ENCODE peak calls at places on chromosome 7, in six cellular contexts. X is fibroblast of pulmonary artery, D is H1, R is transverse colon, I is osteocyte, N is OCI-LY7. C is an unnamed sample.

GRCh38 chr7:100674441-100675407 is 1.2 kb downstream of the GNB2 start:
- DNase-seq in X (no peak), D (peak; percentile 69), R (peak; percentile 49), I (no peak), N (peak; percentile 63), C (no peak)

GRCh38 chr7:773622-773915 is 46.5 kb upstream of the PRKAR1B start:
- DNase-seq in X (no peak), D (no peak), R (no peak), I (no peak), N (no peak), C (no peak)

GRCh38 chr7:48149058-48149457 is 22.2 kb upstream of the ABCA13 start:
- DNase-seq in X (no peak), D (no peak), R (no peak), I (no peak), N (no peak), C (no peak)

GRCh38 chr7:101935521-101936141 is 118.2 kb downstream of the CUX1 start:
- DNase-seq in X (no peak), D (peak; percentile 54), R (peak; percentile 62), I (no peak), N (peak; percentile 65), C (no peak)

GRCh38 chr7:44847509-44847919 is 373 bp downstream of the H2AZ2 start:
- DNase-seq in X (peak; percentile 88), D (no peak), R (peak; percentile 91), I (peak; percentile 96), N (peak; percentile 90), C (peak; percentile 91)

GRCh38 chr7:148609045-148609725 is 18.6 kb downstream of the C7orf33 start:
- DNase-seq in X (peak; percentile 58), D (no peak), R (no peak), I (no peak), N (no peak), C (no peak)

GRCh38 chr7:104968648-104969047 is 45.4 kb upstream of the KMT2E start:
- DNase-seq in X (no peak), D (no peak), R (no peak), I (no peak), N (no peak), C (no peak)

GRCh38 chr7:142383826-142384507 is 126.1 kb upstream of the PRSS58 start:
- DNase-seq in X (no peak), D (no peak), R (no peak), I (no peak), N (no peak), C (no peak)

GRCh38 chr7:64951250-64951848 is 39.5 kb downstream of the ZNF117 start:
- DNase-seq in X (peak; percentile 67), D (no peak), R (no peak), I (no peak), N (peak; percentile 72), C (no peak)

GRCh38 chr7:91496251-91496820 is 232.1 kb downstream of the FZD1 start:
- DNase-seq in X (no peak), D (no peak), R (no peak), I (no peak), N (no peak), C (no peak)

GRCh38 chr7:81926154-81926553 is 156.3 kb upstream of the HGF start:
- DNase-seq in X (peak; percentile 26), D (no peak), R (no peak), I (no peak), N (no peak), C (no peak)

GRCh38 chr7:52355059-52355458 is 680.4 kb upstream of the POM121L12 start:
- DNase-seq in X (no peak), D (peak; percentile 61), R (no peak), I (no peak), N (no peak), C (no peak)

GRCh38 chr7:44380831-44381493 is 55.6 kb upstream of the CAMK2B start:
- DNase-seq in X (peak; percentile 40), D (peak; percentile 41), R (no peak), I (peak; percentile 74), N (no peak), C (no peak)

GRCh38 chr7:136878878-136879277 is 10.4 kb downstream of the CHRM2 start:
- DNase-seq in X (no peak), D (no peak), R (no peak), I (no peak), N (no peak), C (no peak)

GRCh38 chr7:150755473-150756099 is 18.4 kb downstream of the GIMAP5 start:
- DNase-seq in X (no peak), D (no peak), R (no peak), I (no peak), N (no peak), C (no peak)

GRCh38 chr7:44264221-44264956 is 61.0 kb downstream of the CAMK2B start:
- DNase-seq in X (no peak), D (no peak), R (no peak), I (no peak), N (no peak), C (no peak)

GRCh38 chr7:91520645-91521044 is 256.4 kb downstream of the FZD1 start:
- DNase-seq in X (no peak), D (no peak), R (no peak), I (no peak), N (no peak), C (no peak)

GRCh38 chr7:13201628-13202027 is 514.2 kb downstream of the ARL4A start:
- DNase-seq in X (no peak), D (no peak), R (no peak), I (no peak), N (no peak), C (no peak)

GRCh38 chr7:25358831-25359350 is 130.6 kb upstream of the NPVF start:
- DNase-seq in X (no peak), D (no peak), R (no peak), I (no peak), N (no peak), C (no peak)

GRCh38 chr7:132138817-132139216 is 437.5 kb downstream of the PLXNA4 start:
- DNase-seq in X (no peak), D (no peak), R (no peak), I (no peak), N (no peak), C (no peak)

GRCh38 chr7:142804715-142805114 is 33.9 kb downstream of the PRSS2 start:
- DNase-seq in X (no peak), D (no peak), R (no peak), I (no peak), N (peak; percentile 62), C (no peak)

GRCh38 chr7:148044173-148044572 is 546.4 kb upstream of the C7orf33 start:
- DNase-seq in X (no peak), D (no peak), R (no peak), I (no peak), N (no peak), C (no peak)

GRCh38 chr7:55206235-55207029 is 158.7 kb upstream of the LANCL2 start:
- DNase-seq in X (no peak), D (no peak), R (no peak), I (no peak), N (no peak), C (no peak)

GRCh38 chr7:90391488-90391887 is 11.8 kb upstream of the CLDN12 start:
- DNase-seq in X (peak; percentile 28), D (no peak), R (no peak), I (no peak), N (no peak), C (no peak)

GRCh38 chr7:33686001-33686591 is 219.2 kb upstream of the BMPER start:
- DNase-seq in X (no peak), D (no peak), R (no peak), I (no peak), N (no peak), C (peak; percentile 13)

GRCh38 chr7:150830957-150831356 is 21.4 kb upstream of the AOC1 start:
- DNase-seq in X (no peak), D (no peak), R (peak; percentile 80), I (peak; percentile 57), N (no peak), C (no peak)

GRCh38 chr7:826230-826905 is 5.9 kb upstream of the SUN1 start:
- DNase-seq in X (no peak), D (no peak), R (no peak), I (no peak), N (no peak), C (peak; percentile 56)

GRCh38 chr7:123367508-123368122 is 166.8 kb downstream of the IQUB start:
- DNase-seq in X (peak; percentile 75), D (no peak), R (no peak), I (no peak), N (peak; percentile 32), C (peak; percentile 53)

GRCh38 chr7:98204670-98205069 is 6.6 kb upstream of the BHLHA15 start:
- DNase-seq in X (no peak), D (no peak), R (no peak), I (no peak), N (no peak), C (no peak)

GRCh38 chr7:98217623-98218582 is 6.7 kb downstream of the BHLHA15 start:
- DNase-seq in X (no peak), D (no peak), R (no peak), I (no peak), N (peak; percentile 49), C (no peak)

GRCh38 chr7:107213193-107213788 is 44.5 kb downstream of the HBP1 start:
- DNase-seq in X (no peak), D (no peak), R (no peak), I (no peak), N (no peak), C (no peak)
- TF ChIP-seq CTCF in X (no peak), D (peak; percentile 49), R (no peak), I (no peak), N (no peak), C (no peak)

GRCh38 chr7:46881507-46882127 is 700.3 kb downstream of the TNS3 start:
- DNase-seq in X (peak; percentile 7), D (no peak), R (no peak), I (no peak), N (no peak), C (no peak)
- TF ChIP-seq CTCF in X (no peak), D (no peak), R (no peak), I (no peak), N (no peak), C (no peak)

GRCh38 chr7:1895664-1896515 is 225.8 kb downstream of the ELFN1 start:
- DNase-seq in X (no peak), D (no peak), R (no peak), I (no peak), N (no peak), C (no peak)
- TF ChIP-seq CTCF in X (no peak), D (no peak), R (no peak), I (no peak), N (no peak), C (no peak)

GRCh38 chr7:114534957-114535356 is 120.3 kb downstream of the FOXP2 start:
- DNase-seq in X (peak; percentile 23), D (no peak), R (no peak), I (no peak), N (no peak), C (no peak)

GRCh38 chr7:114540291-114540690 is 125.7 kb downstream of the FOXP2 start:
- DNase-seq in X (no peak), D (no peak), R (no peak), I (no peak), N (no peak), C (no peak)

GRCh38 chr7:114539575-114539974 is 125.0 kb downstream of the FOXP2 start:
- DNase-seq in X (peak; percentile 47), D (no peak), R (peak; percentile 7), I (no peak), N (no peak), C (no peak)
- TF ChIP-seq CTCF in X (peak; percentile 57), D (peak; percentile 27), R (no peak), I (peak; percentile 75), N (peak; percentile 39), C (no peak)

GRCh38 chr7:17374654-17375053 is 76.2 kb downstream of the AHR start:
- DNase-seq in X (no peak), D (no peak), R (no peak), I (no peak), N (no peak), C (no peak)
- TF ChIP-seq CTCF in X (no peak), D (no peak), R (no peak), I (no peak), N (no peak), C (no peak)